ENCODE peak calls at places on chromosomes 1 and 21, in seven cellular contexts. One of them, this sample, is unnamed.

GRCh38 chr1:92583821-92584760 is 97.4 kb upstream of the GFI1 start:
- DNase-seq in fibroblast of the aortic adventitia: peak
- DNase-seq in pancreas: no peak
- DNase-seq in endodermal cell: no peak
- DNase-seq in AG10803: peak
- DNase-seq in spleen: no peak
- DNase-seq in psoas muscle: no peak
- DNase-seq in this sample: peak

GRCh38 chr1:202547215-202547614 is 163.0 kb downstream of the SYT2 start:
- DNase-seq in fibroblast of the aortic adventitia: no peak
- DNase-seq in pancreas: no peak
- DNase-seq in endodermal cell: no peak
- DNase-seq in AG10803: no peak
- DNase-seq in spleen: no peak
- DNase-seq in psoas muscle: no peak
- DNase-seq in this sample: no peak

GRCh38 chr1:184210822-184211221 is 159.3 kb downstream of the TSEN15 start:
- DNase-seq in fibroblast of the aortic adventitia: no peak
- DNase-seq in pancreas: no peak
- DNase-seq in endodermal cell: no peak
- DNase-seq in AG10803: no peak
- DNase-seq in spleen: no peak
- DNase-seq in psoas muscle: no peak
- DNase-seq in this sample: no peak

GRCh38 chr1:234866007-234866866 is 256.3 kb upstream of the IRF2BP2 start:
- DNase-seq in fibroblast of the aortic adventitia: peak
- DNase-seq in pancreas: no peak
- DNase-seq in endodermal cell: peak
- DNase-seq in AG10803: peak
- DNase-seq in spleen: peak
- DNase-seq in psoas muscle: peak
- DNase-seq in this sample: peak

GRCh38 chr1:6904476-6905170 is 119.4 kb downstream of the CAMTA1 start:
- DNase-seq in fibroblast of the aortic adventitia: no peak
- DNase-seq in pancreas: no peak
- DNase-seq in endodermal cell: no peak
- DNase-seq in AG10803: no peak
- DNase-seq in spleen: no peak
- DNase-seq in psoas muscle: peak
- DNase-seq in this sample: no peak

GRCh38 chr1:38334930-38335592 is 288.5 kb upstream of the POU3F1 start:
- DNase-seq in fibroblast of the aortic adventitia: no peak
- DNase-seq in pancreas: no peak
- DNase-seq in endodermal cell: no peak
- DNase-seq in AG10803: no peak
- DNase-seq in spleen: no peak
- DNase-seq in psoas muscle: no peak
- DNase-seq in this sample: no peak

GRCh38 chr1:95388041-95388440 is 154.0 kb downstream of the RWDD3 start:
- DNase-seq in fibroblast of the aortic adventitia: peak
- DNase-seq in pancreas: no peak
- DNase-seq in endodermal cell: no peak
- DNase-seq in AG10803: no peak
- DNase-seq in spleen: no peak
- DNase-seq in psoas muscle: no peak
- DNase-seq in this sample: no peak

GRCh38 chr1:53502641-53503432 is 43.6 kb downstream of the DMRTB1 start:
- DNase-seq in fibroblast of the aortic adventitia: no peak
- DNase-seq in pancreas: peak
- DNase-seq in endodermal cell: no peak
- DNase-seq in AG10803: no peak
- DNase-seq in spleen: no peak
- DNase-seq in psoas muscle: peak
- DNase-seq in this sample: no peak

GRCh38 chr1:58157281-58157680 is 389.2 kb downstream of the OMA1 start:
- DNase-seq in fibroblast of the aortic adventitia: no peak
- DNase-seq in pancreas: no peak
- DNase-seq in endodermal cell: no peak
- DNase-seq in AG10803: no peak
- DNase-seq in spleen: no peak
- DNase-seq in psoas muscle: no peak
- DNase-seq in this sample: no peak

GRCh38 chr1:32801096-32801713 is 16.0 kb downstream of the YARS1 start:
- DNase-seq in fibroblast of the aortic adventitia: no peak
- DNase-seq in pancreas: no peak
- DNase-seq in endodermal cell: no peak
- DNase-seq in AG10803: peak
- DNase-seq in spleen: no peak
- DNase-seq in psoas muscle: no peak
- DNase-seq in this sample: peak

GRCh38 chr21:28261291-28261690 is 731.4 kb downstream of the LTN1 start:
- DNase-seq in fibroblast of the aortic adventitia: peak
- DNase-seq in pancreas: no peak
- DNase-seq in endodermal cell: no peak
- DNase-seq in AG10803: peak
- DNase-seq in spleen: no peak
- DNase-seq in psoas muscle: no peak
- DNase-seq in this sample: no peak

GRCh38 chr1:45833361-45833760 is 29.9 kb downstream of the MAST2 start:
- DNase-seq in fibroblast of the aortic adventitia: no peak
- DNase-seq in pancreas: no peak
- DNase-seq in endodermal cell: no peak
- DNase-seq in AG10803: no peak
- DNase-seq in spleen: no peak
- DNase-seq in psoas muscle: no peak
- DNase-seq in this sample: no peak
- TF ChIP-seq CTCF in fibroblast of the aortic adventitia: no peak
- TF ChIP-seq CTCF in pancreas: no peak
- TF ChIP-seq CTCF in endodermal cell: no peak
- TF ChIP-seq CTCF in AG10803: no peak
- TF ChIP-seq CTCF in spleen: no peak
- TF ChIP-seq CTCF in psoas muscle: no peak
- TF ChIP-seq CTCF in this sample: no peak

GRCh38 chr21:20970691-20971090 is 27.5 kb upstream of the NCAM2 start:
- DNase-seq in fibroblast of the aortic adventitia: no peak
- DNase-seq in pancreas: no peak
- DNase-seq in endodermal cell: no peak
- DNase-seq in AG10803: no peak
- DNase-seq in spleen: no peak
- DNase-seq in psoas muscle: no peak
- DNase-seq in this sample: no peak

GRCh38 chr21:20968391-20968790 is 29.8 kb upstream of the NCAM2 start:
- DNase-seq in fibroblast of the aortic adventitia: peak
- DNase-seq in pancreas: no peak
- DNase-seq in endodermal cell: no peak
- DNase-seq in AG10803: peak
- DNase-seq in spleen: no peak
- DNase-seq in psoas muscle: no peak
- DNase-seq in this sample: no peak

GRCh38 chr21:20971296-20971921 is 26.8 kb upstream of the NCAM2 start:
- DNase-seq in fibroblast of the aortic adventitia: peak
- DNase-seq in pancreas: peak
- DNase-seq in endodermal cell: peak
- DNase-seq in AG10803: peak
- DNase-seq in spleen: no peak
- DNase-seq in psoas muscle: peak
- DNase-seq in this sample: peak
- TF ChIP-seq CTCF in fibroblast of the aortic adventitia: peak
- TF ChIP-seq CTCF in pancreas: no peak
- TF ChIP-seq CTCF in endodermal cell: peak
- TF ChIP-seq CTCF in AG10803: peak
- TF ChIP-seq CTCF in spleen: peak
- TF ChIP-seq CTCF in psoas muscle: peak
- TF ChIP-seq CTCF in this sample: peak

GRCh38 chr1:20165522-20165951 is 20.4 kb upstream of the UBXN10 start:
- DNase-seq in fibroblast of the aortic adventitia: no peak
- DNase-seq in pancreas: no peak
- DNase-seq in endodermal cell: peak
- DNase-seq in AG10803: no peak
- DNase-seq in spleen: no peak
- DNase-seq in psoas muscle: no peak
- DNase-seq in this sample: no peak
- TF ChIP-seq CTCF in fibroblast of the aortic adventitia: peak
- TF ChIP-seq CTCF in pancreas: no peak
- TF ChIP-seq CTCF in endodermal cell: peak
- TF ChIP-seq CTCF in AG10803: peak
- TF ChIP-seq CTCF in spleen: peak
- TF ChIP-seq CTCF in psoas muscle: no peak
- TF ChIP-seq CTCF in this sample: peak

DNA sequence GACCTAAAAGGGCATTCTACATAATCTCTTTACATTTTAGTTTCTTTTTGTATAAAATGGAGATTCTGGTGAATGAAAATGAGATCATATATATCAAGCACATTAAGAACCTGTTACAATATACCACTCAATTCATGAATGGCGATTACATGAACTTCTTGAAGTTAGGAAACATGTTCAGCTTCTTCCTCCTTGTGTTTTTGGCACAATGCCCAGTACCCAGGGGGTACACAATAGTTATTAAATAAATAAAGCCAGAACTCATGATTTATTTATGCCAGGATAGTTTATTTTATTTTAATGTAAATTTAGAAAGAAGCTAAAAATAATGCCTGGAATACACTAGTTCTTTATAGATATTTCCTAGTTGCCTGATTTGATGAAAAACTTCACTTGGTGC is 186.0 kb upstream of the PTGFR start:
- DNase-seq in fibroblast of the aortic adventitia: no peak
- DNase-seq in pancreas: no peak
- DNase-seq in endodermal cell: no peak
- DNase-seq in AG10803: no peak
- DNase-seq in spleen: no peak
- DNase-seq in psoas muscle: no peak
- DNase-seq in this sample: no peak
- TF ChIP-seq CTCF in fibroblast of the aortic adventitia: no peak
- TF ChIP-seq CTCF in pancreas: no peak
- TF ChIP-seq CTCF in endodermal cell: no peak
- TF ChIP-seq CTCF in AG10803: no peak
- TF ChIP-seq CTCF in spleen: no peak
- TF ChIP-seq CTCF in psoas muscle: no peak
- TF ChIP-seq CTCF in this sample: no peak